ENCODE peak calls at places on chromosome 21, in ten cellular contexts. V is fibroblast of pulmonary artery, X is tibial artery, T is HFF-Myc, Z is thoracic aorta, D is cardiac muscle cell, W is left ventricle myocardium inferior, E is AG09319, G is adrenal gland, B is RWPE1. P is an unnamed sample.
A peak's percentile ranks its signal among the peaks of the same experiment; 100 is the strongest.

GRCh38 chr21:34335316-34335715 is 28.5 kb upstream of the KCNE2 start:
- DNase-seq in T (peak; percentile 64), Z (no peak), V (no peak), E (peak; percentile 67), W (no peak), B (no peak), G (no peak), X (no peak), D (no peak), P (no peak)

GRCh38 chr21:33403128-33403785 is at the start of gene IFNGR2:
- DNase-seq in Z (no peak), X (no peak), W (peak; percentile 50), B (peak; percentile 38), D (peak; percentile 56), G (no peak), T (no peak), V (peak; percentile 33), E (no peak), P (peak; percentile 77)

GRCh38 chr21:33729631-33730030 is 87.3 kb downstream of the ITSN1 start:
- DNase-seq in T (no peak), E (no peak), X (no peak), D (no peak), B (no peak), W (no peak), V (no peak), G (no peak), Z (no peak), P (no peak)

GRCh38 chr21:40054403-40054802 is 187.2 kb downstream of the PCP4 start:
- DNase-seq in G (no peak), Z (peak; percentile 55), T (no peak), V (no peak), B (no peak), W (no peak), X (peak; percentile 70), D (no peak), E (no peak), P (no peak)

GRCh38 chr21:37704751-37705150 is 211.5 kb downstream of the KCNJ6 start:
- DNase-seq in W (no peak), T (no peak), B (no peak), D (no peak), E (no peak), V (no peak), G (no peak), Z (no peak), X (no peak), P (no peak)

GRCh38 chr21:25515484-25516405 is 91.5 kb downstream of the MRPL39 start:
- DNase-seq in E (peak; percentile 27), B (no peak), D (no peak), Z (no peak), V (no peak), W (no peak), G (no peak), T (no peak), X (no peak), P (no peak)

GRCh38 chr21:17782051-17782450 is 37.1 kb downstream of the C21orf91 start:
- DNase-seq in E (no peak), T (no peak), V (no peak), W (no peak), B (no peak), Z (no peak), D (no peak), X (no peak), G (no peak), P (no peak)

GRCh38 chr21:34933609-34934345 is 115.3 kb downstream of the RUNX1 start:
- DNase-seq in T (no peak), B (no peak), V (no peak), G (no peak), E (no peak), Z (no peak), W (no peak), X (no peak), D (no peak), P (peak; percentile 41)

GRCh38 chr21:32580949-32581348 is 4.4 kb downstream of the TCP10L start:
- DNase-seq in T (no peak), E (no peak), V (no peak), X (no peak), W (no peak), G (no peak), B (no peak), Z (no peak), D (no peak), P (no peak)

GRCh38 chr21:25970254-25970930 is 200.2 kb downstream of the APP start:
- DNase-seq in Z (no peak), E (no peak), T (no peak), W (peak; percentile 20), V (peak; percentile 44), X (no peak), G (no peak), D (peak; percentile 63), B (no peak), P (no peak)

GRCh38 chr21:34968414-34969333 is 80.4 kb downstream of the RUNX1 start:
- DNase-seq in W (no peak), D (no peak), Z (no peak), G (no peak), E (no peak), V (no peak), X (no peak), B (no peak), T (no peak), P (peak; percentile 24)

DNA sequence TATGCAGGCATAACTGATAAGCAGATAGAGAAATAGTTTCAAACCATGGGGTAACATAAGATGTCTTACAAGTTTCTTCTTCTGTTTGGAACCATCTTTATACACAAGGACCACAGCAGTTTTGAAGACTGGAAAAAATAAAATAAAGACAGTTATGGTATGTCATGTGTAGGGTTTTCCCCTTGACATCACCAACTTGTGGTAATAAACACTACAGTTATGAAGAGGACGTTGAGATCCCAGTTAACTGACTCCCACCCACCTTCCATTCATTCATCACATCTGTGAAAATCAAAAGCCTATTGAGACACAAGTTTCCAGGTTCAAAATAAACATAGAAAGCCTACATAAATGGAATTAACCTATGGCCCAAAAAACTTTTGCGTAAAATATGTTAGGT is 92.5 kb upstream of the KRTAP19-8 start:
- DNase-seq in V (no peak), B (no peak), X (no peak), G (no peak), W (no peak), E (no peak), D (no peak), T (no peak), Z (no peak), P (no peak)
- TF ChIP-seq CTCF in V (no peak), B (no peak), X (no peak), G (no peak), W (no peak), E (no peak), D (no peak), T (no peak), Z (no peak), P (no peak)

DNA sequence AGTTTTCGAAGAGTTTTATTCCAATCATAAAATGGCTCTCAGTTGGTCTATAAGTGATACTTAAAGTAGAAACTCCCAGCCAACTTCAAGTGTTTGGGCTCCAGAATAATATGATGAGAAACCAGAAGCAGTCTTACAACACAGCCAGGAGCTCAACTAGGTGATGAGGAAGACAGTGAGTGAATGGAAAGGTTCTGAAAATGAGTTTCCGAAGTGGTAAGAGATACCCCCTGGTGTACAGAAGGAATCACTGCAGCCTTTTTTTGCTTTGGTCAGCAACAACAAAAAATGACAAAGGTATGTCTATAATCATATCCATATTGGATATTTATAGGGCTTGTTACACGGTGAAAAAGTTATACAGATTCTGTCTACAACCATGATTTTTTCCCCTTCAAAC is 16.5 kb downstream of the KRTAP19-1 start:
- DNase-seq in E (no peak), T (no peak), Z (no peak), D (no peak), X (no peak), V (no peak), B (peak; percentile 4), W (no peak), G (no peak), P (no peak)
- TF ChIP-seq CTCF in E (no peak), T (peak; percentile 21), Z (peak; percentile 20), D (no peak), X (peak; percentile 36), V (peak; percentile 22), B (peak; percentile 70), W (peak; percentile 9), G (no peak), P (peak; percentile 8)

GRCh38 chr21:43753439-43753799 is 22.7 kb downstream of the CSTB start:
- DNase-seq in V (no peak), G (no peak), B (no peak), D (no peak), Z (no peak), E (no peak), X (no peak), W (no peak), T (no peak), P (no peak)
- TF ChIP-seq CTCF in V (no peak), G (no peak), B (no peak), D (no peak), Z (no peak), E (no peak), X (no peak), W (no peak), T (no peak), P (no peak)

DNA sequence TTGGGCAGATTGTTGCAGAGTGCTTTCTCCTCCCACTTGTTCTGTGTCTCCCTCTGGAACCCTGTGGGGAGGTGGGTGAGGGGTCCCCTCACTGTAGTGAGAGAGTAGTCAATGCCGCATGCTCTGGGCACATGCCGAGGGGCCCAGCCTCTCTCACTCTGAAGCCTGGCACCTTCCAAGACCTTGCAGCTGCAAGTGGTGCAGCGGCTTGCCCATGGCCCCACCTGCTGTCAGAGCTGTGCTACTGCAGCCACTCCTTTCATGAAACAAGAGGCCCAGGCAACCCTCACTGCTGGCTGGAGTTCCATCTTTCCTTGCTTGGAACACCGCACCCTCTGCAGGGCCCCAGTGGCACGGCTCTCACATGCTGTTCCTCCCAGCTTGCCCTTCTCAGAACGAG is 58.4 kb upstream of the COL6A1 start:
- DNase-seq in G (peak; percentile 74), W (peak; percentile 74), E (peak; percentile 49), T (peak; percentile 25), Z (no peak), X (peak; percentile 55), B (peak; percentile 41), V (peak; percentile 83), D (peak; percentile 83), P (no peak)
- TF ChIP-seq CTCF in G (peak; percentile 81), W (peak; percentile 96), E (peak; percentile 99), T (peak; percentile 86), Z (peak; percentile 95), X (peak; percentile 87), B (peak; percentile 89), V (peak; percentile 99), D (peak; percentile 88), P (peak; percentile 6)